ENCODE peak calls at places on chromosomes 2 and 18, in six cellular contexts. Y is lower lobe of right lung, I is spleen, Z is fibroblast of lung, E is neuronal stem cell, H is body of pancreas. K is an unnamed sample.

GRCh38 chr18:11591957-11592356 is 17.4 kb upstream of the SLC35G4 start:
- DNase-seq in Y (no peak), I (no peak), Z (no peak), E (no peak), H (no peak), K (no peak)

GRCh38 chr2:201257941-201258665 is 2.2 kb upstream of the CASP8 start:
- DNase-seq in Y (peak; percentile 91), I (peak; percentile 94), Z (peak; percentile 81), E (no peak), H (peak; percentile 78), K (no peak)

GRCh38 chr2:62423235-62423634 is 82.8 kb downstream of the TMEM17 start:
- DNase-seq in Y (no peak), I (no peak), Z (peak; percentile 8), E (no peak), H (no peak), K (no peak)

GRCh38 chr2:68789603-68790002 is 55.0 kb downstream of the ARHGAP25 start:
- DNase-seq in Y (no peak), I (peak; percentile 89), Z (no peak), E (no peak), H (no peak), K (no peak)

GRCh38 chr2:230326453-230327417 is at the start of gene SP140L:
- DNase-seq in Y (peak; percentile 88), I (peak; percentile 96), Z (peak; percentile 85), E (no peak), H (peak; percentile 67), K (no peak)

GRCh38 chr18:5159080-5159479 is 38.0 kb downstream of the AKAIN1 start:
- DNase-seq in Y (no peak), I (no peak), Z (no peak), E (no peak), H (no peak), K (no peak)

GRCh38 chr18:46335551-46336059 is 231.4 kb downstream of the HAUS1 start:
- DNase-seq in Y (no peak), I (peak; percentile 57), Z (no peak), E (peak; percentile 51), H (no peak), K (peak; percentile 75)

GRCh38 chr2:232522855-232523681 is 2.9 kb downstream of the PRSS56 start:
- DNase-seq in Y (no peak), I (no peak), Z (no peak), E (no peak), H (no peak), K (no peak)

GRCh38 chr18:11906926-11907874 is 917 bp downstream of the MPPE1 start:
- DNase-seq in Y (no peak), I (no peak), Z (no peak), E (no peak), H (no peak), K (no peak)

GRCh38 chr18:62138836-62139235 is 48.0 kb downstream of the PIGN start:
- DNase-seq in Y (no peak), I (no peak), Z (no peak), E (no peak), H (no peak), K (no peak)

GRCh38 chr18:4438938-4439337 is 16.2 kb downstream of the DLGAP1 start:
- DNase-seq in Y (no peak), I (no peak), Z (no peak), E (no peak), H (no peak), K (no peak)

GRCh38 chr2:228318218-228318617 is 136.7 kb upstream of the SPHKAP start:
- DNase-seq in Y (no peak), I (no peak), Z (peak; percentile 15), E (peak; percentile 14), H (peak; percentile 69), K (peak; percentile 11)

GRCh38 chr2:239179851-239180371 is 220.9 kb downstream of the HDAC4 start:
- DNase-seq in Y (no peak), I (peak; percentile 71), Z (no peak), E (no peak), H (no peak), K (no peak)

GRCh38 chr2:220533485-220533884 is 906.1 kb downstream of the SLC4A3 start:
- DNase-seq in Y (no peak), I (no peak), Z (peak; percentile 20), E (no peak), H (no peak), K (peak; percentile 64)

GRCh38 chr2:69238449-69239031 is 148.5 kb downstream of the GFPT1 start:
- DNase-seq in Y (no peak), I (no peak), Z (peak; percentile 83), E (no peak), H (no peak), K (no peak)

GRCh38 chr18:12737243-12737902 is 34.5 kb downstream of the PSMG2 start:
- DNase-seq in Y (no peak), I (no peak), Z (no peak), E (no peak), H (no peak), K (no peak)

GRCh38 chr2:112737544-112738232 is 16.9 kb downstream of the NT5DC4 start:
- DNase-seq in Y (no peak), I (no peak), Z (no peak), E (no peak), H (no peak), K (no peak)

GRCh38 chr2:30144260-30144659 is 2.5 kb upstream of the YPEL5 start:
- DNase-seq in Y (no peak), I (no peak), Z (no peak), E (no peak), H (no peak), K (no peak)

GRCh38 chr2:30146337-30147195 is at the start of gene YPEL5:
- DNase-seq in Y (peak; percentile 99), I (peak; percentile 100), Z (peak; percentile 99), E (peak; percentile 99), H (peak; percentile 100), K (peak; percentile 100)

GRCh38 chr2:30147715-30148611 is 1.2 kb downstream of the YPEL5 start:
- DNase-seq in Y (peak; percentile 90), I (peak; percentile 96), Z (peak; percentile 58), E (peak; percentile 81), H (peak; percentile 84), K (peak; percentile 79)

GRCh38 chr2:30147196-30147714 is 448 bp downstream of the YPEL5 start:
- DNase-seq in Y (no peak), I (peak; percentile 92), Z (no peak), E (no peak), H (no peak), K (no peak)

GRCh38 chr2:30145826-30146336 is 926 bp upstream of the YPEL5 start:
- DNase-seq in Y (no peak), I (no peak), Z (no peak), E (no peak), H (no peak), K (no peak)
- H3K27ac ChIP-seq in Y (peak overlapping the region; percentile 99), I (peak overlapping the region; percentile 100), Z (peak overlapping the region; percentile 72), E (no peak overlapping the region), H (peak overlapping the region; percentile 72), K (peak overlapping the region; percentile 46)

DNA sequence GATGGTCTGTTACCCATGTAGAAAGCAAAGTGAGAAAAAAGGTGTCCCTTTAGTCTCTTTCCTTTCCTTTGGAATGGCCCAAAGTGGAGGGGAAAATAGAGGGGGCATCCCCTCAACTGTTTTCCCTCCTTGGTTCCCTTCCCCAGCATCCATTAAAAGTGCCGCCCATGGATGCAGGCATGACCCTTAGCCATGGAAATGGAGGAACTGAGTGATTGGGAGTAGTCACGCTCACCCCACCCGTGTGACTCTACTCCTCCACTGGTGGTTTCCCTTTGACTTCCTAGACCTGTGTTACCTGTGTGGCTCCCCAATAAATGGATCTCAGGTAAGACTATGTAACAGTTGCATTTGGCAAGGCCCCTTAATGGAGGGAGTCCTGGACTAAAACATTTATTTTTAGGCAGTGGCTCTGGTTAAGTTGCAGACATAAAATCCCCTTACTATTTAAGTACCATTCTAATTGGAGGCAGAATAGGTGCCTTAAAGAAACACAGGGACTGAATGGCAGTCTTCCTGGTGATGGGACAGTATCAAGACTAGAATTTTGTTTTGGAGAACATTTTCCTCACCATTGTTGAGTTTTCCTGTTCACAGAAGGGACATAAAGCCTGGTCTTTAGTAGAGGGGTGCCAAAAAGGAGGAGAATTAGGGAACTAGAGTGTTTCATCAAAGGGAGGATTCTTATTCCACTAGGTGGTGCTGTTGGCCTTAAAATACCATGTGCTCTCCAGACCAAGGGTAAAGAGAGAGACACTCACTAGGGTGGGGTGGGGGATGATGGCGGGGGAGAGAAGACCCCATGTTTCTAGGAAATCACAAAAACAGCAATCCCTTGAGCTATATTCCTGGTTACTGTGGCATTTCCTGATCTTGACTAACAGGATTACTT is 25.7 kb upstream of the PLA2R1 start:
- DNase-seq in Y (no peak), I (no peak), Z (peak; percentile 29), E (no peak), H (no peak), K (peak; percentile 21)
- H3K9me3 ChIP-seq in Y (peaks cover 53% of the 10 kb centered on the region), I (peaks cover 11% of the 10 kb centered on the region), Z (no peaks in the 10 kb centered on the region), E (peaks cover 26% of the 10 kb centered on the region), H (peaks cover 63% of the 10 kb centered on the region), K (peaks cover 20% of the 10 kb centered on the region)

GRCh38 chr2:37223131-37223530 is 8.3 kb downstream of the CEBPZ start:
- DNase-seq in Y (no peak), I (no peak), Z (no peak), E (no peak), H (no peak), K (no peak)
- H3K27ac ChIP-seq in Y (no peak overlapping the region), I (no peak overlapping the region), Z (no peak overlapping the region), E (no peak overlapping the region), H (no peak overlapping the region), K (no peak overlapping the region)

GRCh38 chr2:148252646-148253045 is 231.8 kb downstream of the MBD5 start:
- DNase-seq in Y (no peak), I (no peak), Z (no peak), E (no peak), H (no peak), K (no peak)
- H3K9me3 ChIP-seq in Y (peaks cover 7% of the 10 kb centered on the region), I (peaks cover 3% of the 10 kb centered on the region), Z (no peaks in the 10 kb centered on the region), E (peaks cover 24% of the 10 kb centered on the region), H (no peaks in the 10 kb centered on the region), K (no peaks in the 10 kb centered on the region)